ENCODE peak calls at places on chromosomes 2 and 18, in seven cellular contexts. T, G, F, S, P, B and U are unnamed samples.

GRCh38 chr18:79454034-79454735 is 58.5 kb downstream of the NFATC1 start:
- DNase-seq in T (no peak), G (no peak), F (no peak), S (no peak), P (no peak), B (no peak), U (no peak)

GRCh38 chr2:24352664-24353063 is 7.7 kb downstream of the ITSN2 start:
- DNase-seq in T (no peak), G (no peak), F (no peak), S (no peak), P (no peak), B (no peak), U (no peak)

GRCh38 chr2:197174539-197175094 is 136.0 kb downstream of the ANKRD44 start:
- DNase-seq in T (no peak), G (peak), F (no peak), S (no peak), P (peak), B (no peak), U (no peak)

GRCh38 chr18:76490701-76491171 is 4.3 kb downstream of the ZNF516 start:
- DNase-seq in T (peak), G (no peak), F (peak), S (peak), P (no peak), B (no peak), U (no peak)

GRCh38 chr2:81853331-81853730 is 1548.8 kb upstream of the LRRTM1 start:
- DNase-seq in T (no peak), G (no peak), F (no peak), S (no peak), P (peak), B (no peak), U (no peak)

GRCh38 chr2:99141110-99142108 is at the start of gene C2orf15:
- DNase-seq in T (peak), G (peak), F (peak), S (peak), P (peak), B (peak), U (peak)

GRCh38 chr2:166700079-166700478 is 188.2 kb upstream of the XIRP2 start:
- DNase-seq in T (no peak), G (peak), F (no peak), S (no peak), P (no peak), B (no peak), U (no peak)

GRCh38 chr2:17547737-17548136 is 7.2 kb downstream of the VSNL1 start:
- DNase-seq in T (no peak), G (no peak), F (no peak), S (no peak), P (no peak), B (no peak), U (no peak)

GRCh38 chr2:167127135-167127534 is 238.9 kb downstream of the XIRP2 start:
- DNase-seq in T (no peak), G (peak), F (no peak), S (no peak), P (no peak), B (no peak), U (no peak)

GRCh38 chr2:200742426-200742825 is 69.3 kb upstream of the BZW1 start:
- DNase-seq in T (peak), G (peak), F (no peak), S (peak), P (no peak), B (no peak), U (no peak)

GRCh38 chr2:46267616-46268015 is 29.6 kb upstream of the EPAS1 start:
- DNase-seq in T (no peak), G (peak), F (no peak), S (no peak), P (no peak), B (no peak), U (no peak)

GRCh38 chr2:208265371-208265806 is 666 bp upstream of the PIKFYVE start:
- DNase-seq in T (no peak), G (peak), F (no peak), S (peak), P (no peak), B (no peak), U (no peak)

GRCh38 chr2:60468390-60469085 is 84.9 kb downstream of the BCL11A start:
- DNase-seq in T (no peak), G (peak), F (no peak), S (no peak), P (no peak), B (no peak), U (peak)

GRCh38 chr2:108393197-108393596 is 15.4 kb downstream of the SULT1C4 start:
- DNase-seq in T (no peak), G (no peak), F (no peak), S (no peak), P (no peak), B (no peak), U (no peak)

GRCh38 chr2:108395155-108395554 is 17.4 kb downstream of the SULT1C4 start:
- DNase-seq in T (no peak), G (no peak), F (no peak), S (no peak), P (no peak), B (no peak), U (no peak)

GRCh38 chr2:108399479-108399878 is 21.7 kb downstream of the SULT1C4 start:
- DNase-seq in T (no peak), G (peak), F (no peak), S (no peak), P (no peak), B (no peak), U (no peak)

GRCh38 chr2:108392029-108392428 is 14.3 kb downstream of the SULT1C4 start:
- DNase-seq in T (no peak), G (no peak), F (no peak), S (no peak), P (no peak), B (no peak), U (no peak)

GRCh38 chr2:108396845-108397244 is 19.1 kb downstream of the SULT1C4 start:
- DNase-seq in T (no peak), G (peak), F (no peak), S (no peak), P (no peak), B (no peak), U (no peak)
- H3K4me3 ChIP-seq in T (no peak), G (no peak), F (no peak), S (no peak), P (no peak), B (no peak), U (no peak)

GRCh38 chr18:9608728-9609127 is 5.6 kb downstream of the PPP4R1 start:
- DNase-seq in T (no peak), G (no peak), F (no peak), S (no peak), P (no peak), B (no peak), U (no peak)
- H3K4me3 ChIP-seq in T (no peak), G (no peak), F (no peak), S (no peak), P (no peak), B (no peak), U (no peak)

GRCh38 chr2:134839649-134840048 is 1.2 kb downstream of the ACMSD start:
- DNase-seq in T (no peak), G (no peak), F (no peak), S (no peak), P (no peak), B (no peak), U (no peak)
- H3K4me3 ChIP-seq in T (no peak), G (no peak), F (no peak), S (no peak), P (no peak), B (no peak), U (no peak)

DNA sequence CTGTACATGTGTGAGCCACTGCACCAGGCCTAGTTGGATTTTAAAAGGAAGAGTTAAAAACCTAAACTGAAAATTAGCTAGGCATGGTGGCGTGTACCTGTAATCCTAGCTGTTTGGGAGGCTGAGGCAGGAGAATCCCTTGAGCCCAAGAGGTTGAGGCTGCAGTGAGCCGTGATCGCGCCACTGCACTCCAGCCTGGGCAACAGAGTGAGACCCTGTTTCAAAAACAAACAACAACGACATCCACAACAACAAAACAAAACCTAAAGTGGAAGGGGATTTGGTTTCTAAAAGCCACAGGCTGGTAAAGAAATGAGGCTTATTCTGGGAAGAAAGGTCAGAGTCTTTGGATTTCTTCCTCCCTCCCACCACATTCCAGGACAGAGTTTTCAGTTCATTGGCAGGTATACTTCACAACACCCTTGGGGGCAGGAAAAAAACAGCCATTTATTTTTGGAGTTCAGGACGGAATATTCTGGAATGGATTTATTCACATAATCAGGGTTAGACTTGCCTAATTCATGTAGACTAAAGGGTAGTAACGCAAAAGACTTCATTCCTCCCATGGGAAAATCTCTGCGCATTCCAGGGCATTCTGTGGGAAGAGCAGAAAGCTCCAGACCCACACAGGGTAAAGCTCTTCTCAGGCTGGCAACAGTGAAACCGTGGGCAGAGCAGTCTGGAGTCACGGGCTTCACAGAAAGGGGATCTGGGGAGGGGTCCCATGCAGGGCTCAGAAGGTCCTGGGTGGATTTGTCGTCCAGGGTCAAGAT is 34.9 kb downstream of the TEX44 start:
- DNase-seq in T (no peak), G (peak), F (no peak), S (no peak), P (no peak), B (peak), U (peak)
- H3K4me3 ChIP-seq in T (no peak), G (peak), F (no peak), S (peak), P (no peak), B (peak), U (peak)

GRCh38 chr18:61333746-61334490 is 688 bp downstream of the CDH20 start:
- DNase-seq in T (no peak), G (peak), F (no peak), S (no peak), P (no peak), B (no peak), U (no peak)

GRCh38 chr18:61336766-61337165 is 3.5 kb downstream of the CDH20 start:
- DNase-seq in T (no peak), G (no peak), F (no peak), S (no peak), P (no peak), B (no peak), U (no peak)

GRCh38 chr18:61335737-61336555 is 2.7 kb downstream of the CDH20 start:
- DNase-seq in T (no peak), G (peak), F (no peak), S (no peak), P (no peak), B (no peak), U (no peak)

GRCh38 chr18:61334491-61334850 is 1.2 kb downstream of the CDH20 start:
- DNase-seq in T (no peak), G (no peak), F (no peak), S (no peak), P (no peak), B (no peak), U (no peak)

DNA sequence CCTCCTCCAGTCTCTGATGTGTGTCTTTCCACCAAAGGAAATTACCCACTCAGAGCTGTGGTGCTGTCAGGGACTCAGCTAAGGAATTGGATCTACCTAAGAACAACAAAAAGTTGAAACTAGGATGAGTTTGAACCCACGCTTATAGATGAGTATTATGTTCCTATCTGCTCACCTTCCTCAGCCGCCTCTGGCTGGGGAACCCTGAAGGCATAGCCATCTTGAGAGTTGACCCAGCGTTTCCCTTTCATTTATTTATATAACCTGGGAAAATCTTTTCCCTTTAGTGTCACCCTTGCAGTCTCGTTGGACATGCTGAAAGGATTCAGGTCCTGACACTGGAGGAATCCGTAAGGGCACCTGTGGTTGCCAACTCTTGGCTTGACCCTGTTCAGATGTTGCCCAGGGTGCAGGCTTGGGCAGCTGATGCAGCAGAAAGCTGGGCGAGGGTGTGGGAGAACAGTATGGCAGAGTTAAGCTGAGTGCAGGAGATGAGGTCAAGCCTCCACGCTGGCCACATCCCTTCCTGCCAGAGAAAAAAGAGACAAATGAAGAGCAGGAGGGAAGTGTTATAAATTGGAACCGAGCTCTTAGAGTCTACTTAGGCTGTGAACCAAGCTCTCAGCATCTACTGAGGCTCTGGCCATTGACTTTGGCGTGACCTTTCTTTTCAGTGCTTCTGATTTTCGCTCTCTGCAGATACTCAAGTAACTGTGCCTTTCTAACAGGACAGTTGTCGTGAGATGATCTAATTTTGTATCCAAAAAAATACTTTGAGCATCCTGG is 1.9 kb downstream of the CDH20 start:
- DNase-seq in T (no peak), G (peak), F (no peak), S (no peak), P (no peak), B (no peak), U (no peak)
- H3K4me3 ChIP-seq in T (no peak), G (no peak), F (no peak), S (no peak), P (no peak), B (no peak), U (no peak)

GRCh38 chr2:239459056-239459455 is 58.2 kb upstream of the HDAC4 start:
- DNase-seq in T (peak), G (no peak), F (no peak), S (no peak), P (no peak), B (no peak), U (no peak)

GRCh38 chr2:239455436-239456203 is 54.8 kb upstream of the HDAC4 start:
- DNase-seq in T (peak), G (no peak), F (no peak), S (no peak), P (no peak), B (no peak), U (no peak)

GRCh38 chr2:239454507-239454906 is 53.7 kb upstream of the HDAC4 start:
- DNase-seq in T (no peak), G (no peak), F (no peak), S (no peak), P (no peak), B (no peak), U (no peak)

GRCh38 chr2:239457586-239458445 is 57.0 kb upstream of the HDAC4 start:
- DNase-seq in T (peak), G (no peak), F (peak), S (no peak), P (no peak), B (no peak), U (no peak)

GRCh38 chr2:239456940-239457339 is 56.1 kb upstream of the HDAC4 start:
- DNase-seq in T (peak), G (no peak), F (no peak), S (no peak), P (no peak), B (no peak), U (no peak)
- H3K4me3 ChIP-seq in T (no peak), G (no peak), F (no peak), S (no peak), P (no peak), B (no peak), U (no peak)

DNA sequence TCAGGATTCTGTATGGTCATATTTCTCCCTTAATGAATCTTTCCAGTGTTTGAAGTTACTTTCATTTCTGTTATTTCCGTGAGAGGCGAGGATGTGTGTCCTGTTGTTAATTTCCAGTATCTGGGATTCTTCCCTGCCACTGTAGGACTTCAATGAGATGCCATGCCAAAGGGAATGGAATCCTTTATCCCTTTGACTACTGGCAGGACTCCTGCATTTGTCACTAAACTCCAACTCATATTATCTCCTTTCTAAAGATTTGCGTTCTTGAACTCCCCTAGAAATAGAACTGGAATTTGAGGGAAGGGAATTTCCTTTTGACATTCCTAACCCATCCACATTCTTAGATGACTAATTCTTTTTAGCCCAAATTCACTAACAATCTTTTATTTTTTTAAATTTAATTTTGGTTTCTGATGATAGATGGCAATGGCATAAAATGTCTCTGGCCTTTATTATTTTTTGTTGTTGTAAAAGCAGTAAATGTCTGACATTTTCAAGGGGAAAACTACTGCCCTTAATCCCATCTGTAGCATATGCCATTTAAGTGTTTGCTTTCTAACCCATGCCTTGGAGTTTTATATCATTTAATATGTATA is 87.8 kb upstream of the EML6 start:
- DNase-seq in T (no peak), G (peak), F (no peak), S (no peak), P (no peak), B (no peak), U (no peak)
- H3K4me3 ChIP-seq in T (no peak), G (no peak), F (no peak), S (no peak), P (no peak), B (peak), U (no peak)

DNA sequence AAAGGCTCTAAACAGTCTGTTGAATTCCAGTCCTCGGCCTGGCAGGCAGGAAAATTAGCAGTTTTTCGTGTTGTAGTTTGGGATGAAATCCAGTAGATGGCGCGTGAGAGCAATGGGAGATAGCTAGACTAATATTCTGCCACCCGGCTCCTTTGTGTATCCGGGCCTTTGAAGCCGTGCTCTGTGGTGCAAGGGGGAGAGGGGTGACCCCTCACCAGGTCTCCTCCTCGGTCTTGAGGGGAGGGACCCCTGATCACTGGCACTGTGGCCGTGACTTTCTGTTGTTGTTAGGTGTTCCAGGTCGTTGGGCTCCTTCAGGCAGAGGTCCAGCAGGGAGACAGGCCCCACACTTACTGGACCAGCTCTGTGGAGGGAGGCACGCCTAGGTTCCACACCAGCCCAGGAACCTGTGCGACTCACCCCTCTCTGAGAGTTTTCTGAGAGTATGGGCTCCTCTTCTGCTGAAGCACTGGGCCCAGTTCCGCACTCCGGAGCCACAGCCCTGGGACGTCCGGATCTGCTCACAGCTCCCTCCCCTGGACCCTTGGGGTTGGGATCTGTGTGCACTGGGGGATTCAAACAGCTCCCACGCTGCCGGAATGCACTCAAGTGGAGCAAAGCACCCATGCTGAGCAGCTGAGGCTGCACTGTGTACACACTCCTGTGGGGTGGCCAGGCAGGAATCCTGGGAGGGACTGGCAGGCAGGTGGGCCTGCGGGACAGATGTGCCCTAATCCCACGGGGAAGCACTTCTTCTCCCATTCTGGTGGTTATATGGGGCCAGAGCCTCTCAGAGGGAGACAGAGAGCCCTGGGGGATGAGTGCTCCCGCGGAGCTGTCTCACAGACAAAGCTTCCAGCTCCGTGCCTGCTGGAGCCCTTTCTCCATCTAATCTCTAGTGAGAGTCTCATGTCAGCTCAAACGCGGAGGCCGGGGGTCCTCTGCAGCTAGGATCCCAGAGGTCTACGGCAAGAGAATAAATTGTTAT is 8.8 kb downstream of the GKN2 start:
- DNase-seq in T (no peak), G (peak), F (peak), S (peak), P (no peak), B (no peak), U (no peak)
- H3K4me3 ChIP-seq in T (no peak), G (no peak), F (no peak), S (no peak), P (no peak), B (no peak), U (no peak)

DNA sequence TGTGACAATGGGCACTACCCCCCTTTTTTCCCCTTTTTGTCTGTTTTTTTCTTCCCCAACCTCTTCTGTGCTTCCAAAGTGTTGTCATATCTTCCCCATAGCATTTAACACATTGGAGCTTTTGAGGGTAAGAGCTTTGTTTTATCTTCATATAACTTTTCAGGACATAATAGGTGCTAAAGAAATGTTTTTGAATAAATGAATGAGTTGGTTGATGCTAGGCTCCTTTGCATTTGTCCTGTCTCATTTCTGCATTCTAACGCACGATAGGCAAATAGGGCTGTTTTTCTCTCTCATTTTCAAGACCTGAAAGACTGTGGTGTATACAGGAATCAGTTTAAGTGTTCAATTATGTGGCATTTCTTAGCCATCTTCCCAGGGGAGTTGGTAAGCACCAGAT is 832 bp upstream of the COPS7B start:
- DNase-seq in T (no peak), G (no peak), F (no peak), S (no peak), P (no peak), B (no peak), U (no peak)
- H3K4me3 ChIP-seq in T (no peak), G (no peak), F (peak), S (peak), P (no peak), B (no peak), U (no peak)

GRCh38 chr18:12315911-12316310 is 7.9 kb downstream of the TUBB6 start:
- DNase-seq in T (peak), G (no peak), F (no peak), S (no peak), P (no peak), B (no peak), U (no peak)
- H3K4me3 ChIP-seq in T (no peak), G (no peak), F (no peak), S (no peak), P (no peak), B (no peak), U (no peak)